ENCODE peak calls at places on chromosomes 12 and 14, in four cellular contexts. U is T-helper 2 cell, V is NCI-H774, N is LoVo. M is an unnamed sample.

GRCh38 chr12:80400591-80400991 is 43.4 kb upstream of the PTPRQ start:
- DNase-seq in U (no peak), V (no peak), N (no peak), M (no peak)

GRCh38 chr14:34355584-34356266 is 106.3 kb downstream of the SPTSSA start:
- DNase-seq in U (no peak), V (no peak), N (no peak), M (no peak)

GRCh38 chr12:12008232-12008850 is 62.4 kb upstream of the BCL2L14 start:
- DNase-seq in U (peak), V (no peak), N (no peak), M (no peak)

GRCh38 chr12:76558684-76559276 is 791 bp downstream of the OSBPL8 start:
- DNase-seq in U (peak), V (peak), N (peak), M (peak)

GRCh38 chr12:98440165-98440581 is 75.2 kb upstream of the TMPO start:
- DNase-seq in U (no peak), V (no peak), N (no peak), M (peak)

GRCh38 chr12:77325505-77325904 is 260.1 kb upstream of the E2F7 start:
- DNase-seq in U (no peak), V (no peak), N (no peak), M (no peak)

GRCh38 chr14:78010688-78011087 is 159.5 kb upstream of the NRXN3 start:
- DNase-seq in U (no peak), V (no peak), N (no peak), M (peak)

GRCh38 chr12:110637869-110638441 is 24.0 kb downstream of the TCTN1 start:
- DNase-seq in U (no peak), V (no peak), N (no peak), M (no peak)

GRCh38 chr14:51581017-51581881 is 70.5 kb upstream of the FRMD6 start:
- DNase-seq in U (no peak), V (no peak), N (peak), M (peak)

GRCh38 chr14:88005050-88005481 is at the start of gene GPR65:
- DNase-seq in U (peak), V (no peak), N (no peak), M (no peak)

GRCh38 chr14:63650336-63650952 is 8.8 kb upstream of the WDR89 start:
- DNase-seq in U (peak), V (no peak), N (no peak), M (no peak)

GRCh38 chr12:4148418-4149056 is 125.0 kb upstream of the CCND2 start:
- DNase-seq in U (peak), V (no peak), N (no peak), M (no peak)

GRCh38 chr12:32052300-32052691 is 54.4 kb upstream of the BICD1 start:
- DNase-seq in U (no peak), V (no peak), N (no peak), M (no peak)

GRCh38 chr12:117069926-117070900 is 29.0 kb downstream of the TESC start:
- DNase-seq in U (no peak), V (no peak), N (no peak), M (no peak)

GRCh38 chr14:104094056-104094708 is 8.7 kb downstream of the ASPG start:
- DNase-seq in U (no peak), V (no peak), N (no peak), M (no peak)

GRCh38 chr14:91317381-91318313 is 73.1 kb upstream of the GPR68 start:
- DNase-seq in U (peak), V (no peak), N (peak), M (peak)

GRCh38 chr12:131831021-131831571 is 2.9 kb downstream of the MMP17 start:
- DNase-seq in U (no peak), V (no peak), N (no peak), M (no peak)

GRCh38 chr14:99951085-99951484 is 114.1 kb upstream of the EVL start:
- DNase-seq in U (no peak), V (no peak), N (no peak), M (no peak)

GRCh38 chr12:124451016-124451415 is 116.4 kb downstream of the NCOR2 start:
- DNase-seq in U (no peak), V (no peak), N (no peak), M (no peak)

GRCh38 chr14:61188196-61188595 is 92.9 kb downstream of the TMEM30B start:
- DNase-seq in U (no peak), V (no peak), N (no peak), M (no peak)

GRCh38 chr12:98656289-98657101 is 11.4 kb downstream of the APAF1 start:
- DNase-seq in U (no peak), V (no peak), N (peak), M (no peak)

GRCh38 chr12:265096-265495 is 2.5 kb upstream of the SLC6A13 start:
- DNase-seq in U (no peak), V (no peak), N (no peak), M (no peak)

GRCh38 chr12:47549258-47549657 is 156.6 kb downstream of the RPAP3 start:
- DNase-seq in U (no peak), V (no peak), N (no peak), M (no peak)

GRCh38 chr12:111066744-111067437 is 146.5 kb upstream of the MYL2 start:
- DNase-seq in U (no peak), V (no peak), N (no peak), M (peak)

GRCh38 chr12:3680919-3681594 is 71.9 kb downstream of the CRACR2A start:
- DNase-seq in U (no peak), V (peak), N (no peak), M (no peak)

GRCh38 chr14:58107947-58108552 is 44.0 kb downstream of the ARMH4 start:
- DNase-seq in U (peak), V (no peak), N (peak), M (peak)

M was measured in Caki2.